ENCODE peak calls at places on chromosomes 1 and 21, in seven cellular contexts. O, K, N, W, U, J and H are unnamed samples.

GRCh38 chr1:219299420-219299819 is 125.7 kb downstream of the LYPLAL1 start:
- DNase-seq in J (no peak), O (no peak), U (no peak), K (no peak), W (peak), N (no peak), H (no peak)

GRCh38 chr1:184299796-184300195 is 87.0 kb upstream of the C1orf21 start:
- DNase-seq in K (no peak), U (no peak), J (no peak), W (no peak), O (no peak), N (no peak), H (no peak)

GRCh38 chr1:221458430-221459156 is 283.3 kb downstream of the DUSP10 start:
- DNase-seq in W (peak), N (no peak), U (peak), J (no peak), K (peak), O (no peak), H (no peak)

GRCh38 chr1:192878249-192878648 is 69.4 kb downstream of the RGS2 start:
- DNase-seq in K (peak), W (peak), U (peak), O (no peak), J (no peak), N (no peak), H (no peak)

GRCh38 chr1:201450721-201451291 is 18.2 kb downstream of the PHLDA3 start:
- DNase-seq in W (peak), K (peak), U (peak), N (peak), J (no peak), O (peak), H (peak)

GRCh38 chr1:61174060-61174788 is 91.9 kb downstream of the NFIA start:
- DNase-seq in K (no peak), N (no peak), W (no peak), U (no peak), O (no peak), J (no peak), H (no peak)

GRCh38 chr1:11938722-11939526 is 4.4 kb downstream of the PLOD1 start:
- DNase-seq in J (no peak), N (no peak), O (peak), K (no peak), W (peak), U (peak), H (no peak)

GRCh38 chr21:44911384-44912157 is 9.1 kb downstream of the ITGB2 start:
- DNase-seq in N (no peak), U (no peak), J (no peak), O (peak), W (no peak), K (no peak), H (peak)

DNA sequence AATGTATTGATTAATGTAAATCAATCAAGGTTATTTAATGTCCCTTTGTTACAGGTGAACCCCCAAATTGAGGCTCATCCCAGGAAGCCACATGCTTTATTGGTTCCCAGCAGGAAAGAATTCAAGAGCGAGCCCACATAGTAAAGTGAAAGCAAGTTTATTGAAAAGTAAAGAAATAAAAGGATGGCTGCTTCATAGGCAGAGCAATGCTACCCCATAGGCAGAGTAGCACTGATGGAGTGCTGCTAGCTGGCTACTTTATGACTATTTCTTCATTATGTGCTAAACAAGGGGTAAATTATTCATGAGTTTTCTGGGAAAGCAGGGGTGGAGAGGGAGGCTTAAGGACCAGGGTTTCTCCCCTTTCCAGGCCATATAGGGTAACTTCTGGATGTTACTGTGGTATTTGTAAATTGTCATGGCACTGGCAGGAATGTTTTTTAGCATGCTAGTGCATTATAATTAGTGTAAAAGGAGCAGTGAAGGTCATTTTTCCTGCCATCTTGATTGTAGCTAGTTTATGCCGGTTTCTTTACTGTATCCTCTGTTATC is 1271.4 kb downstream of the KCNT2 start:
- DNase-seq in U (no peak), J (no peak), O (no peak), N (peak), K (no peak), W (no peak), H (no peak)
- H3K4me3 ChIP-seq in U (no peak), J (no peak), O (no peak), N (no peak), K (no peak), W (no peak), H (no peak)

GRCh38 chr1:41342774-41343355 is 18.4 kb upstream of the FOXO6 start:
- DNase-seq in K (no peak), U (no peak), W (no peak), N (no peak), J (no peak), O (no peak), H (no peak)

GRCh38 chr1:41340655-41341364 is 20.4 kb upstream of the FOXO6 start:
- DNase-seq in W (no peak), J (no peak), O (no peak), K (no peak), U (no peak), N (peak), H (no peak)

GRCh38 chr1:41343790-41344679 is 17.2 kb upstream of the FOXO6 start:
- DNase-seq in K (no peak), W (no peak), J (no peak), U (no peak), N (no peak), O (no peak), H (no peak)

GRCh38 chr1:41341365-41341683 is 19.9 kb upstream of the FOXO6 start:
- DNase-seq in U (no peak), O (no peak), K (no peak), J (no peak), N (peak), W (no peak), H (no peak)

DNA sequence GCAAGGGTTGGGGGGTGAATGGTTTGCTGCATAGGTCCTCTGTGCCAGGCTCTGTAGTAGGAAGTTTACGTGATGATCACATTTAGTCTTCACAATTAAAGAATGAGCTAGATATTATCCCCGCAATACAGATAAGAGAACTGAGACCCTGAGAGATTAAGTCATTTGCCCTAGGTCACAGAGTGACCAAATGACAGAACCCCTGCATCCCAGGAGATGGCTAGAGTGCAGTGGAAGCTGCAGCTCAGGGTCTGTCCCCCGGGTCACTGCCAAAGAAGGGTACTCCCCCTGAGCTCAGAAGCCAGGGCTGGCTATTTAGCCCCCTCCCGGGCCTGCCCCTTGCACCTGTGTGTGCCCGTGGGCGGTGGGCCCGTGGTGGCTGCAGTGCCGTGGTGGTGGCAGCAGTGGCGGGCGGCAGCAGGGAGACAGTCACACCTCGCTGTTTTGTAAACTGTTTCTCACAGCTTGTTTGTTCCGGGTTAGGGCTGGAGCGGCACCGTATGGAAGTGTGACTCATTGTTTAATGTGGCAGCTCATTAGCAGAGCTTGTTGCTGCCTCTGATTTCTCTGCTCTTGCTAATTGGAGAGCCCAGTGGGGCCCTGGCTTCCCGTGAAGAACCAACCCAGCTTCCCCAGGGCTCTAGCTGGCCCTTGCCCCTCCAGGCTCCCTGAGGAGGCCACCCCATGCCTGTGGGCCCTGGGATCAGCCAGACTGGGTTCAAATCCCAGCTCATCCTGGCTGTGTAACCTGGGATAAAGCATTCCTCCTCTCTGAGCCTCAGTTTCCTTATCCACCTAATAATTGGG is 19.3 kb upstream of the FOXO6 start:
- DNase-seq in J (no peak), K (no peak), U (no peak), N (peak), W (peak), O (no peak), H (no peak)
- H3K4me3 ChIP-seq in J (no peak), K (no peak), U (no peak), N (no peak), W (no peak), O (no peak), H (no peak)

DNA sequence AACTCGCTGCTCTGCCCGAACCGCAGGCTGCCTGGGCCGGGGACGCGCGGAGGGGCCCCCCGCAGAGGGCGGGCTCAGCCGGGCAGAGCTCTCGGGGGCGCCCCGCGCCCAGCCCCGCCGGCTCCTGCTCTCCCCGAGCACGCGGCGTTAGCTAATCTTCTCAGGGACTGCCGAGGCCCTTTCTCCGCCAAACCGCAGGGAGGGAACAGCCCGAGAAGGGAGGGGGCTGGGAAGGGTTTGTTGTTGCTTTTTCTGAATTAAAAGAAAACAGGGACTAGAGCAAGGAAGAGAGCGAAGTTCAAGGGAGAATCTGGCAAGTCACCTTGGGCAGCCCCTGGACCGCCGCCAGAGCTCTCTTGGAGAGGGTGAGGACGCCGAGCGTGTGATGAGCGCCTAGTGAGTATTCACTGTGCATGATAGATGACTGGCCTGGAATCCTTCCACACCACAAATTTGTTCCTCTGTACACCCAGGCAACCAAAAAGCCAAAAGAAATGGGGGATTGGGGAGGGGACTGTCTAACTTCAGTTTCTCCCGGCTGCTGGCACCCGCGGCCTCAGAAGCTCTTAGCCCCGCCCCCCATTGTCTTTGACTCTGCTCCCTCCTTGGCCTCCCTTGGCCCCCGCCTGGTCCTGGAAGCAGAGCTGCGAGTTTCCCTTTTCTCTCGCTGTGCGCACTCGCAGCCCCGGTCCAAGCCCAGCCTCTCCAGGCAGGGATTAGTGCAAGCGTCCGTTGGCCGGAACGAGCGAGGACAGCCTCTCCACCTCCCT is 19.7 kb upstream of the LMX1A start:
- DNase-seq in W (peak), O (peak), N (peak), J (peak), K (peak), U (peak), H (no peak)
- H3K4me3 ChIP-seq in W (peak), O (peak), N (peak), J (peak), K (peak), U (peak), H (no peak)

DNA sequence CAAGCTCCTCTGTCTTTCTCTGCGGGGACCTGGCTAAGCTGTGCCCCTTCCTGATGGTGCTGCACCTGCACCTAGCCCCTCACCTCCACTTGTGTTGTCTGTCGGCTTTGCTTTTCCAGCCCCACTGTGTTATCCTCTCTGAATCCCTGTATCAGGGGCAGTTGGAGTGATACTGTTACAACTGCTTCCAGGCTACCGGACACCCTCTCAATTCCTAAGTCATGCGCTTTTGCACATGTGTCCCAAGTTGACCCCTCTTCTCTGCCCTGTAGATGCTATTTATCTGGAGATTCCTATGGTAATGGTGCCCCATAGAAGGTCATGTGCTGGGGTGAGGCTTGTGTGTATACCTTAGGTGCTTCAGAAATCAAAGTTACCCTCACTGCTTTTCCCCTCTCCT is 58.9 kb downstream of the TBCE start:
- DNase-seq in O (no peak), K (no peak), W (no peak), N (no peak), U (no peak), J (no peak), H (no peak)
- H3K4me3 ChIP-seq in O (no peak), K (no peak), W (no peak), N (no peak), U (no peak), J (no peak), H (no peak)

DNA sequence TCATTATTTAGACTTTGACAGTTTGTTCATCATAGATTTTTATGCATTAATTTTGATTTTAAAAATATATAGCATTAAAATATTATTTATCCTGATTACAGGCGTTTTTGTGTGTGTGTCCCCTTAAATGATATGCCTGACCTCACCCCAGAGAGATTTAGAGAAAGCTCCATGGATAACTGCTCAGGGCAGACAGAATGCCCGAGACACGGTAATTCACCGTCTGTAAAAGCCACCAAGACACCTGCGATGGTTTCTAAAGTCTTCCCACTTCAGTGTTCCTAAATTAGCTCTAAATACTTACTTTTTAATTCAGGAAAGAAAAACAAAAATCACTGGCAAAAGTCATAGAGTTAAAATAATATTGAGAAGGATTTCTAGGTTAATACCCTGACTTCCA is 350.6 kb upstream of the RUNX1 start:
- DNase-seq in W (no peak), J (no peak), U (no peak), O (no peak), N (no peak), K (no peak), H (peak)
- H3K4me3 ChIP-seq in W (no peak), J (no peak), U (no peak), O (no peak), N (no peak), K (no peak), H (peak)

GRCh38 chr1:179425186-179425585 is 59.4 kb downstream of the AXDND1 start:
- DNase-seq in W (no peak), J (no peak), N (peak), O (no peak), U (no peak), K (no peak), H (no peak)
- H3K4me3 ChIP-seq in W (no peak), J (no peak), N (no peak), O (no peak), U (no peak), K (no peak), H (no peak)

GRCh38 chr1:112904071-112904830 is 51.7 kb downstream of the SLC16A1 start:
- DNase-seq in J (no peak), O (no peak), U (peak), W (peak), N (peak), K (peak), H (no peak)
- H3K4me3 ChIP-seq in J (no peak), O (no peak), U (no peak), W (no peak), N (no peak), K (no peak), H (no peak)